ENCODE peak calls at places on chromosomes 12 and 14, in six cellular contexts. N is bronchial epithelial cell, L is brain microvascular endothelial cell, H is heart left ventricle, M is HCT116, Q is glutamatergic neuron. U is an unnamed sample.

GRCh38 chr12:12624479-12625120 is 12.9 kb downstream of the CREBL2 start:
- DNase-seq in H (no peak), L (no peak), N (no peak), Q (no peak), M (no peak), U (no peak)

GRCh38 chr14:100427166-100427565 is 104.0 kb downstream of the SLC25A47 start:
- DNase-seq in L (no peak), N (no peak), M (no peak), Q (no peak), H (no peak), U (no peak)

GRCh38 chr12:91984571-91984970 is 161.1 kb downstream of the BTG1 start:
- DNase-seq in H (no peak), M (no peak), N (no peak), Q (no peak), L (no peak), U (peak)

GRCh38 chr14:74526854-74527585 is 33.5 kb downstream of the ISCA2 start:
- DNase-seq in H (no peak), M (no peak), N (no peak), L (no peak), Q (no peak), U (no peak)

GRCh38 chr12:108253540-108253939 is 85.6 kb downstream of the CMKLR1 start:
- DNase-seq in H (no peak), N (no peak), L (no peak), Q (no peak), M (no peak), U (no peak)

GRCh38 chr14:92967346-92967926 is 44.5 kb downstream of the CHGA start:
- DNase-seq in N (no peak), Q (no peak), M (no peak), H (no peak), L (no peak), U (peak)

GRCh38 chr12:111664961-111665865 is 20.5 kb downstream of the BRAP start:
- DNase-seq in N (no peak), L (no peak), H (no peak), M (no peak), Q (no peak), U (no peak)

GRCh38 chr14:85195872-85196477 is 334.0 kb upstream of the FLRT2 start:
- DNase-seq in Q (no peak), M (no peak), N (peak), H (no peak), L (peak), U (peak)

GRCh38 chr14:88895116-88895515 is 70.7 kb downstream of the TTC8 start:
- DNase-seq in N (peak), H (no peak), Q (no peak), M (no peak), L (peak), U (peak)

GRCh38 chr14:39666386-39666785 is 234.2 kb upstream of the FBXO33 start:
- DNase-seq in Q (no peak), L (no peak), H (no peak), M (no peak), N (no peak), U (no peak)

GRCh38 chr14:71754422-71755095 is 177.7 kb upstream of the RGS6 start:
- DNase-seq in H (no peak), M (peak), N (no peak), L (no peak), Q (no peak), U (no peak)

U was measured in HCEC 1CT.